ENCODE peak calls at places on chromosome 17, in seven cellular contexts. W is IMR-90, K is H9, N is neuronal stem cell, P is mesendoderm, F is trophoblast cell, H is mesenchymal stem cell. D is an unnamed sample.

GRCh38 chr17:78133971-78134898 is 3.7 kb downstream of the TMC8 start:
- DNase-seq in N (peak), K (peak), W (peak), H (no peak), F (peak), P (peak), D (peak)

GRCh38 chr17:27976331-27976730 is 66.1 kb upstream of the NLK start:
- DNase-seq in N (no peak), P (no peak), W (no peak), K (no peak), H (no peak), F (no peak), D (no peak)

GRCh38 chr17:79836952-79837887 is 2.0 kb downstream of the CBX4 start:
- DNase-seq in F (peak), K (peak), W (peak), N (no peak), P (peak), H (peak), D (peak)

GRCh38 chr17:8846768-8847211 is 20.7 kb downstream of the PIK3R6 start:
- DNase-seq in F (peak), W (peak), K (peak), N (peak), P (peak), H (peak), D (no peak)

GRCh38 chr17:65287040-65287439 is 149.9 kb downstream of the RGS9 start:
- DNase-seq in N (no peak), P (peak), F (peak), W (peak), K (peak), H (peak), D (no peak)

GRCh38 chr17:77314601-77315000 is 173.8 kb downstream of the SEC14L1 start:
- DNase-seq in F (no peak), P (no peak), W (no peak), K (no peak), H (no peak), N (no peak), D (no peak)

GRCh38 chr17:879546-879945 is 97.4 kb downstream of the MRM3 start:
- DNase-seq in F (peak), K (peak), W (peak), H (peak), P (peak), N (peak), D (peak)

GRCh38 chr17:80647746-80648145 is 103.1 kb downstream of the RPTOR start:
- DNase-seq in F (no peak), P (no peak), W (peak), H (peak), N (no peak), K (no peak), D (no peak)

GRCh38 chr17:79781012-79781665 is 3.2 kb downstream of the CBX2 start:
- DNase-seq in N (no peak), F (no peak), H (no peak), W (no peak), P (no peak), K (no peak), D (no peak)

GRCh38 chr17:19338031-19338990 is 24.2 kb downstream of the B9D1 start:
- DNase-seq in P (peak), N (no peak), K (peak), H (peak), F (peak), W (peak), D (peak)

GRCh38 chr17:76909971-76910760 is 42.0 kb downstream of the MGAT5B start:
- DNase-seq in K (peak), N (peak), H (peak), P (peak), W (peak), F (peak), D (peak)

GRCh38 chr17:60158751-60159478 is 9.1 kb downstream of the CA4 start:
- DNase-seq in F (no peak), K (peak), N (no peak), W (peak), P (no peak), H (peak), D (no peak)

GRCh38 chr17:31581022-31581483 is 189.6 kb downstream of the RAB11FIP4 start:
- DNase-seq in P (no peak), K (peak), W (peak), N (no peak), F (no peak), H (peak), D (no peak)

GRCh38 chr17:50331085-50331791 is 14.7 kb upstream of the XYLT2 start:
- DNase-seq in P (no peak), W (peak), H (no peak), K (no peak), F (no peak), N (no peak), D (no peak)

GRCh38 chr17:79443026-79443425 is 167.8 kb downstream of the RBFOX3 start:
- DNase-seq in N (no peak), F (no peak), P (no peak), H (no peak), W (no peak), K (no peak), D (no peak)

GRCh38 chr17:59074494-59074893 is 32.2 kb downstream of the TRIM37 start:
- DNase-seq in F (peak), K (no peak), P (no peak), W (peak), H (peak), N (no peak), D (no peak)

GRCh38 chr17:42544874-42545283 is 7.8 kb upstream of the HSD17B1 start:
- DNase-seq in F (no peak), P (no peak), W (no peak), K (no peak), N (no peak), H (no peak), D (no peak)

GRCh38 chr17:33163827-33164555 is 129.1 kb downstream of the ASIC2 start:
- DNase-seq in H (no peak), W (no peak), F (no peak), N (no peak), K (no peak), P (no peak), D (no peak)

GRCh38 chr17:38733315-38734234 is 3.4 kb downstream of the CISD3 start:
- DNase-seq in N (no peak), P (peak), W (no peak), F (peak), H (no peak), K (peak), D (no peak)

GRCh38 chr17:40303706-40304450 is 5.1 kb upstream of the RARA start:
- DNase-seq in P (no peak), K (no peak), W (peak), N (no peak), F (no peak), H (peak), D (no peak)

GRCh38 chr17:38663125-38663751 is 11.5 kb downstream of the EPOP start:
- DNase-seq in P (peak), F (peak), N (no peak), K (peak), H (peak), W (peak), D (peak)

GRCh38 chr17:1467258-1467657 is 11.2 kb upstream of the CRK start:
- DNase-seq in K (no peak), H (no peak), P (no peak), N (no peak), F (no peak), W (no peak), D (no peak)

GRCh38 chr17:67260051-67260987 is 15.3 kb upstream of the HELZ start:
- DNase-seq in N (no peak), W (peak), K (peak), H (peak), P (no peak), F (peak), D (no peak)

GRCh38 chr17:47999612-48000011 is 28.7 kb downstream of the CDK5RAP3 start:
- DNase-seq in H (peak), F (peak), N (no peak), K (no peak), W (peak), P (peak), D (no peak)

GRCh38 chr17:15432807-15433547 is 34.4 kb downstream of the CDRT4 start:
- DNase-seq in F (peak), N (no peak), P (peak), W (peak), H (peak), K (no peak), D (no peak)

GRCh38 chr17:39139561-39139960 is 11.9 kb downstream of the PLXDC1 start:
- DNase-seq in N (no peak), F (no peak), W (no peak), H (no peak), P (no peak), K (no peak), D (no peak)

DNA sequence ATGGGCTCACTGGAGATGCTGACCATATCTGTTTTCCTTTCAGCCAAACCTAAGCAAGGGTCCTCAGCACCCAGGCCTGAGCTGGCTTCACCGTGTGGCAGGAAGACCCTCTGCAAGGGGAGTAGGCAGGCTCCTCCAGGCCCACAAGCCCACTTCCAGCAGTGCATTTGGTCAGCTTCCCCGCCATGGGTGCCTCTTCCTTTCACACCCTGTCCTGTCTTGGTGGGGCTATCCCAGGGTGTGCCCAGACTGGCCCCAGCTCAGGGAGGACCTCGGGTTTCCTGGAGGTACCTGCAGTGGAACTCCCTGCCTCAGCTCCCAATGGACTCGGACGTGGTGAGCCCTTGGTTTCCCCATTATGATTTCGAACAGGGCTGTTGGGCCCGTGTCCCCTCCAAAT is 12.7 kb upstream of the KRTAP17-1 start:
- DNase-seq in W (no peak), K (no peak), P (no peak), N (no peak), F (no peak), H (no peak), D (no peak)
- H4K8ac ChIP-seq in W (peak), K (no peak), P (no peak), N (no peak), F (no peak), H (no peak), D (no peak)

GRCh38 chr17:68531252-68531651 is 19.0 kb downstream of the PRKAR1A start:
- DNase-seq in N (no peak), H (no peak), W (no peak), P (no peak), K (no peak), F (no peak), D (no peak)
- H4K8ac ChIP-seq in N (no peak), H (no peak), W (no peak), P (no peak), K (no peak), F (no peak), D (no peak)

GRCh38 chr17:64083571-64084085 is 46.3 kb downstream of the ERN1 start:
- DNase-seq in F (no peak), W (no peak), K (no peak), H (no peak), P (no peak), N (no peak), D (no peak)
- H4K8ac ChIP-seq in F (no peak), W (no peak), K (no peak), H (no peak), P (no peak), N (no peak), D (no peak)

DNA sequence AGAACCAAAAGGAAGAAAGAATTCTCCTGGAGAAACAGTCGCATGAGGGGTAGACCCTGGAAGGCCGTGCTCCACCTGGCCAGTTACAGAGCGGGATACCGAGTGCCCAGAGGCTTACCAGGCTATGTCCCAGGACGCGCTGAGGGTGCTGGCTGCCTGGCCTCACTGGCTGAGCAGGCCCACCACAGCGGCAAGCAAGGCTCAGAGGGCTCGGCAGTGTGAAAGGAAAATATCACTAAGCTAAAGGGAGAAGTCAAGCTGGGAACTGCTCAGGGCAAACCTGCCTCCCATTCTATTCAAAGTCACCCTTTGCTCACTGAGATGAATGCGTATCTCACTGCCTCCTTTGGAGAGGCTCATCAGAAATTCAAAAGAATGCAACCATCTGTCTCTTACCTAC is 37.5 kb downstream of the CCDC57 start:
- DNase-seq in K (peak), H (no peak), W (no peak), F (no peak), N (no peak), P (peak), D (no peak)
- H4K8ac ChIP-seq in K (no peak), H (no peak), W (no peak), F (no peak), N (no peak), P (no peak), D (no peak)

DNA sequence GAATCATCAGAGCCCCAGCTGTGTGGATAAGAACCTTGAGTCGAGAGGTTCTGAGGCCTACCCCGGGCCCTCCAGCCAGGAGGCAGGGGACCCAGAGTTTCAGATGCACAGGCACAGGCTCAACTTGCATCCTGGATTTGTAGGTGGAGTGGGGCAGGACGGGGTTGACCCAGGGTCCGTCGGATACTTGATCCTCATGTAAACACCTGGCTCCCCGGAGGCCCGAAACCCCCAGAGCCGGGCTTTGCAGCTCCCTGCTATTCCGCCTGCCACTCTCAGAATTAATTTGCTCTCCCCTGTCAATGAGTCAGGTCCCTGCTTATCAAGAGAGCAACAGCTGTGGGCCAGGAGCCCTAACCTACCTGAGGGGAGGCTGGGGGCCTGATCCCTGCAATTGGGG is 27.7 kb upstream of the SPPL2C start:
- DNase-seq in K (no peak), F (no peak), H (no peak), W (no peak), N (no peak), P (no peak), D (no peak)
- H4K8ac ChIP-seq in K (no peak), F (no peak), H (no peak), W (no peak), N (no peak), P (no peak), D (no peak)